ENCODE peak calls at places on chromosomes 6 and 20, in six cellular contexts. F is right atrium auricular region; X is CD8-positive, alpha-beta T cell; L is OCI-LY7; M is lower lobe of right lung; K is spleen. P is an unnamed sample.
A peak's percentile ranks its signal among the peaks of the same experiment; 100 is the strongest.

GRCh38 chr20:51514836-51515235 is 27.7 kb downstream of the NFATC2 start:
- DNase-seq in F (no peak), X (no peak), M (no peak), L (no peak), K (peak; percentile 56), P (no peak)

GRCh38 chr6:96927660-96928059 is 3.1 kb downstream of the KLHL32 start:
- DNase-seq in L (no peak), F (no peak), X (no peak), M (no peak), K (no peak), P (no peak)

GRCh38 chr20:48800227-48800626 is 27.6 kb downstream of the PREX1 start:
- DNase-seq in F (no peak), K (peak; percentile 16), M (no peak), L (no peak), X (no peak), P (peak; percentile 38)

GRCh38 chr6:42030585-42031506 is 19.5 kb upstream of the TAF8 start:
- DNase-seq in L (peak; percentile 50), M (no peak), F (no peak), K (peak; percentile 72), X (peak; percentile 41), P (peak; percentile 56)

GRCh38 chr6:17962436-17963031 is 24.9 kb downstream of the KIF13A start:
- DNase-seq in M (peak; percentile 53), X (no peak), K (no peak), F (peak; percentile 73), L (no peak), P (peak; percentile 82)

GRCh38 chr6:35919827-35920751 is 809 bp downstream of the SRPK1 start:
- DNase-seq in L (peak; percentile 51), K (peak; percentile 82), F (peak; percentile 59), X (peak; percentile 54), M (peak; percentile 50), P (peak; percentile 56)

GRCh38 chr6:48135352-48136084 is 24.5 kb upstream of the PTCHD4 start:
- DNase-seq in K (no peak), F (no peak), M (no peak), L (no peak), X (no peak), P (no peak)

GRCh38 chr20:36528875-36529425 is 12.4 kb upstream of the MYL9 start:
- DNase-seq in X (no peak), K (no peak), L (no peak), M (no peak), F (no peak), P (no peak)

GRCh38 chr6:141290871-141291270 is 841.9 kb upstream of the GJE1 start:
- DNase-seq in M (no peak), F (no peak), K (no peak), L (no peak), X (no peak), P (no peak)

GRCh38 chr6:38068854-38069253 is 249.3 kb downstream of the ZFAND3 start:
- DNase-seq in X (no peak), M (no peak), L (no peak), K (no peak), F (no peak), P (peak; percentile 61)

DNA sequence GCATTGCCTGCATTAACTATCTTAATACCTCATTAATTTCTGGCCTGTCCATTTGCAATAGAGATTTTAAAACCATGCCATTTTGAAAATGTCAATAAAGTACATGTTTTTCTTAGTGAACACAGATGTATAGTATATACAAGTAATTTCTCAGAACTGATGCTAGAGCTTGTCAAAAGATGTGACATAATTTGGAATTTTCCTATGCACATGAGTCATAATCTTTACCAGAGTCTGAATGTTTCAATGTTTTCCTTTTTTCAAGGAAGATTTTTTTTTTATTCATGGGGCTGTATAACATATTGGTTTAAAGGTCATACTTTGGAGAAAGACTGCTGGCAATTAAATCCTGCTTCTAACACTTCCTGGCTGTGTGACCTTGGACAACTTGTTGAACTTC is 1347.5 kb upstream of the ADGRB3 start:
- DNase-seq in L (no peak), K (no peak), X (no peak), M (no peak), F (no peak), P (no peak)
- H3K9me3 ChIP-seq in L (no peaks in the 10 kb centered on the region), K (no peaks in the 10 kb centered on the region), X (no peaks in the 10 kb centered on the region), M (no peaks in the 10 kb centered on the region), F (peaks cover 4% of the 10 kb centered on the region), P (no peaks in the 10 kb centered on the region)

GRCh38 chr6:8889514-8889913 is 454.2 kb upstream of the SLC35B3 start:
- DNase-seq in X (no peak), M (no peak), L (no peak), K (no peak), F (no peak), P (no peak)

DNA sequence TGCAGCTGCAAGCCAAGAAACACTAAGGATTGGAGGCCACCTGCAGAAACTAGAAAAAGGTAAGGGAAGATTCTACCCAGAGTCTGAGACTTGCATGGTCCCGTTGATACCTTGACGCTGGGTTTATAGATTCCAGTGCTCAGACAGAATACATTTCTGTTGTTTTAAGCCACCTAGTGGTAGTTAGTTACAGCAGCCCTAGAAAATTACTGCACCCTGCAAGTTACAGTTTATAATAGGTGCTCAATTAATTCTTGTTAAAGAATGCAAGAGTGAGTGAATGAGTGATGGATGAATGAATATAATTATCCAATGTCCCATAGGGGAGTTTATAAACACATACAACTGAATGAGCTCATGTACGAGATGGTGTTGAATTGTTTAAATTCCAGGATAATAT is 453.1 kb upstream of the SLC35B3 start:
- DNase-seq in K (no peak), M (no peak), F (no peak), L (peak; percentile 2), X (no peak), P (peak; percentile 25)
- TF ChIP-seq CTCF in K (no peak), M (peak; percentile 25), F (peak; percentile 27), L (peak; percentile 67), X (no peak), P (peak; percentile 46)

GRCh38 chr6:105276374-105276773 is 96.6 kb upstream of the POPDC3 start:
- DNase-seq in K (no peak), F (no peak), X (no peak), L (no peak), M (no peak), P (no peak)
- H3K9me3 ChIP-seq in K (no peaks in the 10 kb centered on the region), F (no peaks in the 10 kb centered on the region), X (no peaks in the 10 kb centered on the region), L (no peaks in the 10 kb centered on the region), M (no peaks in the 10 kb centered on the region), P (no peaks in the 10 kb centered on the region)

GRCh38 chr20:46582648-46583047 is 32.2 kb upstream of the OCSTAMP start:
- DNase-seq in M (no peak), K (no peak), L (no peak), F (no peak), X (no peak), P (no peak)
- TF ChIP-seq CTCF in M (no peak), K (no peak), L (no peak), F (no peak), X (no peak), P (no peak)

P was measured in SK-N-SH.